ENCODE peak calls at places on chromosome 2, in four cellular contexts. H, R, L and M are unnamed samples.

GRCh38 chr2:33598472-33599174 is 476 bp downstream of the FAM98A start:
- DNase-seq in R (peak; percentile 23), H (peak; percentile 30), L (peak; percentile 76), M (peak; percentile 62)

GRCh38 chr2:223297788-223298187 is 245.8 kb downstream of the KCNE4 start:
- DNase-seq in H (no peak), L (peak; percentile 4), R (no peak), M (no peak)

GRCh38 chr2:28673338-28673737 is 78.3 kb upstream of the PPP1CB start:
- DNase-seq in R (no peak), H (no peak), L (no peak), M (no peak)

GRCh38 chr2:33215299-33215698 is 261.1 kb upstream of the RASGRP3 start:
- DNase-seq in R (no peak), L (peak; percentile 72), H (peak; percentile 27), M (peak; percentile 74)

GRCh38 chr2:218607436-218608115 is at the start of gene PLCD4:
- DNase-seq in L (peak; percentile 62), R (no peak), H (no peak), M (peak; percentile 75)

GRCh38 chr2:234643407-234643806 is 146.5 kb upstream of the ARL4C start:
- DNase-seq in R (no peak), H (no peak), L (peak; percentile 10), M (no peak)

GRCh38 chr2:69980408-69980807 is 19.0 kb upstream of the ASPRV1 start:
- DNase-seq in L (no peak), H (no peak), R (no peak), M (no peak)

GRCh38 chr2:85266424-85267041 is 61.3 kb downstream of the TGOLN2 start:
- DNase-seq in H (peak; percentile 81), L (no peak), R (peak; percentile 76), M (peak; percentile 70)

GRCh38 chr2:160252278-160252887 is 52.3 kb upstream of the ITGB6 start:
- DNase-seq in H (no peak), L (peak; percentile 55), R (no peak), M (no peak)

GRCh38 chr2:230738391-230738811 is 25.8 kb downstream of the CAB39 start:
- DNase-seq in R (no peak), L (peak; percentile 83), H (no peak), M (no peak)

GRCh38 chr2:101829429-101829828 is 131.9 kb downstream of the MAP4K4 start:
- DNase-seq in H (no peak), L (no peak), R (no peak), M (no peak)

GRCh38 chr2:71496156-71496770 is 42.9 kb downstream of the DYSF start:
- DNase-seq in H (no peak), R (no peak), L (no peak), M (no peak)

GRCh38 chr2:170848587-170848986 is 31.9 kb downstream of the GAD1 start:
- DNase-seq in R (no peak), H (no peak), L (peak; percentile 44), M (no peak)

GRCh38 chr2:128377071-128377910 is 58.6 kb upstream of the HS6ST1 start:
- DNase-seq in R (no peak), H (no peak), L (no peak), M (peak; percentile 27)

GRCh38 chr2:33126552-33126951 is 179.8 kb downstream of the LTBP1 start:
- DNase-seq in L (no peak), R (no peak), H (no peak), M (no peak)

GRCh38 chr2:182666674-182667320 is 49.3 kb upstream of the DNAJC10 start:
- DNase-seq in H (no peak), L (peak; percentile 36), R (peak; percentile 12), M (no peak)

GRCh38 chr2:54545700-54546450 is 89.7 kb downstream of the SPTBN1 start:
- DNase-seq in L (peak; percentile 79), H (no peak), R (no peak), M (no peak)

GRCh38 chr2:105081006-105081701 is 43.3 kb downstream of the MRPS9 start:
- DNase-seq in R (no peak), H (no peak), L (no peak), M (no peak)

GRCh38 chr2:170339324-170339723 is 161.4 kb downstream of the MYO3B start:
- DNase-seq in L (no peak), H (no peak), R (no peak), M (no peak)

GRCh38 chr2:227379095-227379494 is at the start of gene TM4SF20:
- DNase-seq in H (no peak), R (no peak), L (no peak), M (no peak)

GRCh38 chr2:133077259-133077822 is 407.3 kb upstream of the LYPD1 start:
- DNase-seq in R (no peak), L (peak; percentile 50), H (peak; percentile 46), M (no peak)

GRCh38 chr2:72765997-72766609 is 59.7 kb downstream of the EXOC6B start:
- DNase-seq in H (no peak), L (no peak), R (no peak), M (no peak)

GRCh38 chr2:11630855-11631254 is 39.1 kb downstream of the NTSR2 start:
- DNase-seq in R (no peak), L (no peak), H (no peak), M (no peak)

GRCh38 chr2:20616341-20616871 is 34.5 kb downstream of the HS1BP3 start:
- DNase-seq in H (no peak), R (no peak), L (no peak), M (no peak)

GRCh38 chr2:74048843-74049519 is 64.3 kb downstream of the TET3 start:
- DNase-seq in H (no peak), R (no peak), L (no peak), M (no peak)

GRCh38 chr2:78999410-78999809 is 26.1 kb upstream of the REG3G start:
- DNase-seq in R (no peak), L (peak; percentile 23), H (no peak), M (no peak)

GRCh38 chr2:43848174-43848573 is 9.4 kb downstream of the ABCG8 start:
- DNase-seq in H (no peak), R (no peak), L (peak; percentile 36), M (no peak)

GRCh38 chr2:147937744-147938349 is 82.7 kb downstream of the ORC4 start:
- DNase-seq in L (peak; percentile 39), R (no peak), H (no peak), M (no peak)

GRCh38 chr2:28340312-28341202 is 52.1 kb upstream of the FOSL2 start:
- DNase-seq in H (no peak), L (no peak), R (no peak), M (peak; percentile 26)

GRCh38 chr2:208268553-208268952 is 2.5 kb downstream of the PIKFYVE start:
- DNase-seq in L (no peak), R (no peak), H (no peak), M (no peak)

GRCh38 chr2:145287686-145288085 is 767.8 kb upstream of the ZEB2 start:
- DNase-seq in L (peak; percentile 3), R (no peak), H (no peak), M (no peak)

GRCh38 chr2:13193075-13193474 is 476.3 kb downstream of the TRIB2 start:
- DNase-seq in R (no peak), H (no peak), L (peak; percentile 9), M (no peak)

GRCh38 chr2:100742884-100743283 is 77.1 kb upstream of the NPAS2 start:
- DNase-seq in R (no peak), H (no peak), L (peak; percentile 97), M (peak; percentile 35)

GRCh38 chr2:224584111-224584764 is 925 bp downstream of the CUL3 start:
- DNase-seq in R (peak; percentile 20), L (peak; percentile 66), H (peak; percentile 24), M (peak; percentile 35)
- H3K4me1 ChIP-seq in R (peaks cover 49% of the 10 kb centered on the region), L (peaks cover 5% of the 10 kb centered on the region), H (peaks cover 20% of the 10 kb centered on the region), M (peaks cover 45% of the 10 kb centered on the region)

DNA sequence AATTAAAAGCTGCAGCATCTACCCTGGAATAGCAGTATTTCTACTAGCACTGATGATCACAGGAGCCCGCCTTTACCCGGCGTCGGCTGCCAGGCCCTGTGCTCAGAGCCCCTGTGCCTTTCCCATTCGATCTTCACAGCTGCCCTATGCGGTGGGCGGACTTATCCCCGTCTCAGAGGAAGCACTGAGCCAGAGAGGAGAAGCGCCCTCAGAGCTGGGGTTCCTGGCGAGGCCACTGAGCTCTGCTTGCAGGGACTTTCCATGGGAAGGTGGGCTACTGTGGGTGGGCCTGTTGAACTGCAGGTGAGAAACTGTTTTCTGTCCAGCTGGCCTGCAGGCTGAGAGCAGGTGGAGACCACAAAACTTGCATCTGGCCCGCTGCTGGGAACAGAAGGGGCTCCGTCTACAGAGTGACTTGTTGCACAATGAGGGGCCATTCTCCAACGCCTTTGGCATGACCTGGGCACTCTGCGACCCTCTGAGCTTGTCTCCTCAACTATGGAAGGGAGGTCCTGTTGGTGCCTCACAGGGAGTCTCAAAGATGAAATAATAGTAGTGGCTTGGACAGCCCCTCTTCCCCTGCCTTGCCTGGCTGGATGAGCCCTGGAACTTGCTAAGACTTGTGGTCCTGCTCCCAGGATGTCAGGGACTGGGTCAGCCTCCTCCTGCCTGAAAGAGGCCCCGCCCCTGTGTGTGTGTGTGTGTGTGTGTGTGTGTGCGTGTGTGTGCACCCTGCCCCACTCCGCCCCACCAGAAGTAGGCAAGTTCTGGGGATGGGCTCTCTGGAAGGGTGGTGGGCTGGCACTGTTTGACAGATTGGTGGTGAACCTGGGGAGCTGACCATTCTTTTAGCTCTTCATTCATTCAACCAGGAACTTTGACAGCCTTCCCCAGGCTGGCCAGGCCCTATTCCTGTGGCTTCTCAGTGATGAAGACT is 32.7 kb downstream of the GLI2 start:
- DNase-seq in L (no peak), H (no peak), R (no peak), M (no peak)
- H3K4me1 ChIP-seq in L (peaks cover 47% of the 10 kb centered on the region), H (peaks cover 59% of the 10 kb centered on the region), R (no peaks in the 10 kb centered on the region), M (no peaks in the 10 kb centered on the region)

GRCh38 chr2:201678442-201678841 is 20.0 kb downstream of the MPP4 start:
- DNase-seq in R (no peak), L (no peak), H (no peak), M (no peak)

GRCh38 chr2:201674298-201674697 is 24.1 kb downstream of the MPP4 start:
- DNase-seq in L (no peak), H (no peak), R (no peak), M (no peak)

GRCh38 chr2:201669865-201670264 is 26.6 kb upstream of the TMEM237 start:
- DNase-seq in H (no peak), L (no peak), R (no peak), M (no peak)

GRCh38 chr2:201675454-201675853 is 23.0 kb downstream of the MPP4 start:
- DNase-seq in R (no peak), H (no peak), L (no peak), M (no peak)

DNA sequence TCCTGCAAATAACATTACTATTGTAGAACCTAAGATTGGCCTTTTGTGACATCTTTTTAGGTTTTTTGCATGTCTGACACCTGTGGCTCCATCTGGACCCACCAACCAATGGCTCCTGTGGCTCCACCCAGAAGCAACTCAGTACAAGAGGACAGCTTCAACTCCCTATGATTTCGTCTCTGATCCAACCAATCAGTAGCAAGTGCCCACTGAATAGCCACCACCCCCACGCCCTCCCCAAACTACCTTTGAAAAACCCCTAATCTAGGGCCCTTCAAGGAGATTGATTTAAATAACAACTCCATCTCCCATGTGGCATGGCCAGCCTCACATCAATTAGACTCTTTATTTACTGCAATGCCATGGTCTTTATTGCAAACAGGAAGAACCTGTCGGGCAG is 23.6 kb downstream of the MPP4 start:
- DNase-seq in H (no peak), R (no peak), L (no peak), M (no peak)
- H3K4me1 ChIP-seq in H (no peaks in the 10 kb centered on the region), R (no peaks in the 10 kb centered on the region), L (peaks cover 2% of the 10 kb centered on the region), M (no peaks in the 10 kb centered on the region)

DNA sequence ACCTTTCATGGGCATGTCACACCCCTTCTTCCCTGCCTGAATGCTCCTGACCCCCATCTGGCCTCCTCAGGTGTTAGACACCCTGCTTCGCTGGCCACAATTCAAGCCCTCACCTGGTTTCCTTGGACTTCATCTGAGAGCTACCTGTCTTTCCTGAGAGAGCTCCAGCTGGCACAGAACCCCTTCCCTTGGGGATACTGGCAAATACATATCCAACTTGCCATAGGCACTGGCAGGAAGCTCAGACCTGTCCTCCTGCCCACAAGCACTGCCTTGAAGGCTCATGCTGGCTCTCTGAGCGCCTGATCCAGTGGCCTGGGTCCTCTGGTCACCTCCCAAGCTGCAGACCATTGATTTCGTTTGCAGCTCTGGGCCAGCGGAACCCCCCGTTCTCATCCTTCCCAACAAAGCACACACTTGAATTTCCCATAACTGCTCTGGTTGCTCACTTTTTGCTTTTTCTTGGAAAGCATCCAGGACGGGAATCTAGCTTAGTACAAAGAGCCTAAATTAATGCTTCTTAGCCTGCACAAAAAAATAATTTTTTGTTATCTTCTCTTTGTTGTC is 74.2 kb upstream of the MAP4K3 start:
- DNase-seq in H (peak; percentile 25), L (no peak), R (no peak), M (no peak)
- H3K4me1 ChIP-seq in H (peaks cover 10% of the 10 kb centered on the region), L (peaks cover 13% of the 10 kb centered on the region), R (no peaks in the 10 kb centered on the region), M (peaks cover 31% of the 10 kb centered on the region)